ENCODE peak calls at places on chromosomes 5 and 9, in seven cellular contexts. H, B, I, S, D, O and C are unnamed samples.

GRCh38 chr9:101995231-101995630 is 256.8 kb upstream of the GRIN3A start:
- DNase-seq in S (no peak), O (no peak), D (no peak), H (no peak), I (no peak), B (no peak), C (no peak)

GRCh38 chr5:170736966-170737365 is 46.6 kb upstream of the GABRP start:
- DNase-seq in B (no peak), I (no peak), S (no peak), D (no peak), O (no peak), H (no peak), C (no peak)

GRCh38 chr5:34499001-34499734 is 157.0 kb upstream of the RAI14 start:
- DNase-seq in S (no peak), D (peak), B (no peak), O (no peak), I (peak), H (no peak), C (no peak)

GRCh38 chr9:134268308-134268724 is 57.9 kb upstream of the RXRA start:
- DNase-seq in O (peak), S (peak), I (peak), D (no peak), B (no peak), H (no peak), C (no peak)

GRCh38 chr9:15349892-15350761 is 43.1 kb upstream of the TTC39B start:
- DNase-seq in B (no peak), D (no peak), H (no peak), O (peak), I (peak), S (peak), C (no peak)

GRCh38 chr5:79146352-79146751 is 34.7 kb downstream of the BHMT start:
- DNase-seq in H (no peak), I (peak), D (no peak), B (no peak), S (no peak), O (no peak), C (no peak)

GRCh38 chr9:69671291-69671903 is 774 bp downstream of the APBA1 start:
- DNase-seq in S (no peak), H (no peak), I (no peak), O (peak), B (no peak), D (no peak), C (no peak)

GRCh38 chr5:133321833-133322420 is 270.1 kb downstream of the HSPA4 start:
- DNase-seq in S (no peak), B (no peak), O (no peak), I (no peak), D (no peak), H (no peak), C (no peak)

GRCh38 chr5:134440185-134440755 is 28.6 kb upstream of the CDKN2AIPNL start:
- DNase-seq in B (no peak), D (no peak), H (no peak), S (no peak), O (no peak), I (no peak), C (no peak)

GRCh38 chr5:173327948-173328895 is at the start of gene STC2:
- DNase-seq in D (peak), B (peak), H (peak), I (peak), O (peak), S (peak), C (peak)

GRCh38 chr9:129775443-129775842 is 22.6 kb upstream of the PTGES start:
- DNase-seq in O (no peak), S (no peak), D (no peak), H (no peak), B (no peak), I (no peak), C (no peak)

GRCh38 chr5:81601912-81602311 is 149.0 kb downstream of the SSBP2 start:
- DNase-seq in I (peak), B (no peak), O (no peak), S (no peak), H (no peak), D (peak), C (no peak)

GRCh38 chr9:22342489-22343217 is 104.0 kb upstream of the DMRTA1 start:
- DNase-seq in S (no peak), I (peak), O (no peak), B (no peak), D (peak), H (no peak), C (no peak)

GRCh38 chr5:87266914-87267573 is 639 bp upstream of the RASA1 start:
- DNase-seq in O (no peak), I (no peak), S (no peak), D (no peak), B (no peak), H (no peak), C (no peak)

GRCh38 chr5:116442095-116442534 is 132.5 kb downstream of the SEMA6A start:
- DNase-seq in H (peak), O (peak), D (no peak), B (no peak), I (peak), S (peak), C (no peak)

GRCh38 chr9:79975471-79976316 is 403.9 kb downstream of the TLE4 start:
- DNase-seq in S (no peak), I (no peak), B (no peak), H (no peak), O (no peak), D (no peak), C (peak)

GRCh38 chr5:41115281-41115680 is 44.1 kb upstream of the MROH2B start:
- DNase-seq in S (no peak), B (no peak), I (peak), O (no peak), H (no peak), D (no peak), C (no peak)

GRCh38 chr5:52896524-52897237 is 92.5 kb upstream of the ITGA2 start:
- DNase-seq in O (no peak), B (no peak), H (no peak), S (no peak), D (no peak), I (no peak), C (no peak)

GRCh38 chr5:108060340-108060739 is 321.6 kb downstream of the FBXL17 start:
- DNase-seq in I (no peak), D (no peak), O (no peak), S (no peak), H (no peak), B (no peak), C (no peak)

GRCh38 chr5:129906177-129906887 is 2.1 kb downstream of the CHSY3 start:
- DNase-seq in H (no peak), O (peak), B (no peak), I (no peak), S (no peak), D (peak), C (no peak)

GRCh38 chr5:129903466-129904101 is 681 bp upstream of the CHSY3 start:
- DNase-seq in H (no peak), I (no peak), S (no peak), D (no peak), O (no peak), B (no peak), C (no peak)

GRCh38 chr5:129904667-129905466 is 602 bp downstream of the CHSY3 start:
- DNase-seq in H (peak), I (no peak), D (no peak), B (no peak), S (no peak), O (peak), C (peak)

GRCh38 chr5:129904102-129904666 is at the start of gene CHSY3:
- DNase-seq in I (peak), D (peak), O (peak), S (peak), H (peak), B (peak), C (peak)

DNA sequence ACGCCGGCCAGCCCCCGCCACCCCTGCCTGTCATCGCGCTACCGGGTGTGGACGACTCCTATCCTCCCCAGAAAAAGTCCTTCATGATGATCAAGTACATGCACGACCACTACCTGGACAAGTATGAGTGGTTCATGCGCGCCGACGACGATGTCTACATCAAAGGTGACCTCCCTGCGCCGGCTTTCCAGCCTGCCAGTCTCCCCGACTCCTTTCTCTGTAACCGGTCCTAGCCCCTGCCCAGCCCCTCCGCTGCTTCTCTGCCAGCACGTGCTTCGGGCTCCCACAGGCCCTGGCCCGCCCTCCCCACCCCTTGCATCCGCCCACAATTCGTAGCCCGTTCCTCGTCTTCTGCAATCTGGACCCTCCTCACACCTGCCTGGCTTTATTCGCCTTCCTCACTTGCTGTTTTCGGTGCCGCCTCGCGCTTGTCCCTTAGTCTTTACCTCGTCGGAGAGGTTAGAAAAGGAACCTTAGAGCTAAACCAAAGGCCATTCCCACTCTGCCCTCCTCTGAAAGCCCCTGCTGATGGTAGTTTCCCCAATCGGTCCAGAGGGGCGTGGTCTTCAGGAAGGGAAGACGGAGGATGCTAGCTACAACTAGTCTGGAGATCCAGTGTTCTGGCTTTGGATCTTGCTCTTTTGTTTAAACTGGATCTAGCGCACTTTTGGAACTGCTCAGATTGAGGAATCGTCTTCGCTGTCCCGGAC is 1.4 kb downstream of the CHSY3 start:
- DNase-seq in O (no peak), I (peak), S (no peak), H (peak), B (no peak), D (peak), C (no peak)
- H3K4me3 ChIP-seq in O (peak), I (peak), S (peak), H (peak), B (peak), D (peak), C (peak)

GRCh38 chr9:128690684-128691034 is 1.6 kb downstream of the SET start:
- DNase-seq in D (no peak), B (no peak), I (no peak), O (no peak), H (no peak), S (no peak), C (no peak)

GRCh38 chr9:128689293-128689770 is 310 bp downstream of the SET start:
- DNase-seq in S (peak), B (no peak), I (no peak), O (no peak), H (peak), D (no peak), C (peak)

GRCh38 chr9:128688501-128689292 is at the start of gene SET:
- DNase-seq in D (peak), I (peak), H (peak), O (peak), S (peak), B (peak), C (peak)

GRCh38 chr9:128687453-128687852 is 1.6 kb upstream of the SET start:
- DNase-seq in D (no peak), S (no peak), O (no peak), I (no peak), H (no peak), B (no peak), C (no peak)

GRCh38 chr9:128689820-128690683 is 1.0 kb downstream of the SET start:
- DNase-seq in S (peak), D (peak), I (peak), O (peak), H (peak), B (no peak), C (peak)
- TF ChIP-seq POLR2A in S (no peak), D (peak), I (no peak), O (no peak), H (no peak), B (no peak), C (no peak)

DNA sequence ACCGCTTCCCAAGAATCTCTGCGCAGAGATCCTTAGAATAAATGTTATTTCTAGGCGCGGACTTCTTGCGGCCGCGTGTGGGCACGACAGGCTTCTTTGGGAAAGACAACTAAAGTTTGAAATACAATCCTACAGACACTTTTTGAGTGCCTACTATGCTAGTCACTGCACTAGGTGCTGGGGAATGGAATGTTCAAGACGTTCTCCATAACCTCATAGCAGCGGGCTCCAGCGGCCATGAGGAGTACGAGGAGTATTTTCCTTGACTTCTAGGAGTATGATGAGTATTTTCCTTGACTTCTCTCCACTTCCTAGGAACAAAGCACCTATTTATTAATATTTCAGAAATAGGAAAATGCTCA is 636 bp upstream of the PWWP2A start:
- DNase-seq in D (no peak), S (no peak), I (no peak), B (no peak), O (no peak), H (no peak), C (no peak)
- TF ChIP-seq CTCF in D (peak), S (peak), I (peak), B (no peak), O (peak), H (no peak), C (no peak)

GRCh38 chr5:68215888-68216736 is 556 bp downstream of the PIK3R1 start:
- DNase-seq in S (peak), I (peak), O (peak), H (peak), D (no peak), B (peak), C (peak)
- H3K4me3 ChIP-seq in S (peak), I (peak), O (peak), H (peak), D (peak), B (peak), C (peak)

GRCh38 chr9:137086531-137087408 is at the start of gene MAN1B1:
- DNase-seq in I (peak), O (peak), S (peak), H (peak), D (peak), B (peak), C (peak)

GRCh38 chr9:137085918-137086530 is 761 bp upstream of the MAN1B1 start:
- DNase-seq in B (peak), O (peak), D (peak), H (peak), I (no peak), S (peak), C (no peak)

GRCh38 chr9:137087409-137087925 is 682 bp downstream of the MAN1B1 start:
- DNase-seq in O (no peak), D (no peak), S (no peak), I (no peak), B (no peak), H (no peak), C (no peak)

GRCh38 chr9:137089232-137089947 is 2.6 kb downstream of the MAN1B1 start:
- DNase-seq in S (no peak), I (no peak), B (no peak), D (no peak), O (no peak), H (no peak), C (no peak)

DNA sequence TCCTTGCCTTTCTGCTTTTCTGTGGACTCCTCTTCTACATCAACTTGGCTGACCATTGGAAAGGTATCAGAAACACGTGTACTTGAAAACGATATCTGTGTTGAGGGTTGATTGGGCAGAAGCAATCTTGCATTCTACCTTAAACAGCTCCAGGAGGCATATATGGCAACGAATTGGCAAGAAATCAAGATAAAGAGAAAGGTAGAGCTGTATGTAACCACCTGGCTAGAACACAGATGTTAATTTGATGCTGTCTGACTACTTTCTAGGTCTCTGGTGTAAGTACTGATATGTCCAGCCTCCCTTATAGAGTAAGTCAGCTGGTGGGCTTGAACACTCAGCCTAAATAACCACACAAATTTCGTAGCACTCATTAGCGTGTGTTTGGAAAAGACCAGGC is 1.3 kb downstream of the MAN1B1 start:
- DNase-seq in B (no peak), I (no peak), D (no peak), S (no peak), H (no peak), O (no peak), C (no peak)
- TF ChIP-seq POLR2A in B (no peak), I (no peak), D (no peak), S (no peak), H (no peak), O (no peak), C (no peak)

GRCh38 chr5:61768692-61769281 is 436.7 kb downstream of the ZSWIM6 start:
- DNase-seq in D (peak), I (peak), B (no peak), H (peak), S (peak), O (peak), C (no peak)
- TF ChIP-seq CTCF in D (peak), I (peak), B (no peak), H (peak), S (peak), O (peak), C (no peak)